ENCODE peak calls at places on chromosome 20, in eight cellular contexts. D is spleen, K is stomach, J is SK-N-SH, E is HL-60, U is GM12878, O is sigmoid colon, S is GM12892. V is an unnamed sample.

GRCh38 chr20:10863337-10864060 is 189.7 kb upstream of the JAG1 start:
- DNase-seq in J (no peak), O (no peak), D (no peak), E (no peak), K (no peak), S (no peak), U (no peak), V (no peak)

GRCh38 chr20:16518068-16518783 is 55.0 kb downstream of the KIF16B start:
- DNase-seq in U (no peak), D (no peak), O (no peak), J (peak), K (peak), S (peak), E (peak), V (peak)

GRCh38 chr20:33387177-33387576 is 14.1 kb downstream of the CDK5RAP1 start:
- DNase-seq in D (no peak), O (no peak), J (no peak), U (no peak), S (no peak), E (no peak), K (no peak), V (no peak)

GRCh38 chr20:53322651-53323050 is 271.0 kb downstream of the ZNF217 start:
- DNase-seq in D (no peak), J (no peak), K (no peak), O (no peak), S (no peak), U (no peak), E (no peak), V (no peak)

GRCh38 chr20:15144911-15145310 is 807.5 kb upstream of the FLRT3 start:
- DNase-seq in O (no peak), K (peak), U (no peak), D (no peak), J (peak), S (no peak), E (no peak), V (no peak)

GRCh38 chr20:623041-623440 is 12.9 kb upstream of the TCF15 start:
- DNase-seq in O (no peak), S (no peak), U (no peak), E (no peak), D (no peak), K (no peak), J (no peak), V (no peak)

GRCh38 chr20:53149652-53150205 is 177.6 kb downstream of the TSHZ2 start:
- DNase-seq in S (no peak), U (no peak), D (no peak), E (no peak), K (no peak), O (no peak), J (no peak), V (no peak)

GRCh38 chr20:19757973-19758887 is at the start of gene RIN2:
- DNase-seq in S (peak), K (peak), D (peak), E (no peak), J (peak), O (peak), U (no peak), V (peak)

GRCh38 chr20:3515379-3516175 is 44.8 kb downstream of the ATRN start:
- DNase-seq in J (no peak), S (no peak), D (no peak), K (no peak), E (no peak), U (no peak), O (no peak), V (no peak)

GRCh38 chr20:61218886-61219480 is 33.1 kb upstream of the CDH4 start:
- DNase-seq in U (no peak), S (no peak), O (no peak), K (no peak), E (no peak), J (no peak), D (no peak), V (no peak)

GRCh38 chr20:32457476-32457986 is 99.4 kb downstream of the ASXL1 start:
- DNase-seq in J (peak), U (no peak), D (no peak), S (peak), O (peak), K (peak), E (no peak), V (no peak)

GRCh38 chr20:64035933-64036345 is at the start of gene C20orf204:
- DNase-seq in S (no peak), U (no peak), E (no peak), J (no peak), K (no peak), O (no peak), D (no peak), V (no peak)

GRCh38 chr20:50281831-50282591 is 91.4 kb downstream of the CEBPB start:
- DNase-seq in U (no peak), D (no peak), K (no peak), O (no peak), J (no peak), S (no peak), E (peak), V (no peak)

GRCh38 chr20:4694076-4694475 is 27.6 kb upstream of the PRND start:
- DNase-seq in J (no peak), O (no peak), D (no peak), K (no peak), U (no peak), E (no peak), S (no peak), V (no peak)

GRCh38 chr20:61306935-61307475 is 54.9 kb downstream of the CDH4 start:
- DNase-seq in O (no peak), J (no peak), E (no peak), S (no peak), D (no peak), K (no peak), U (no peak), V (no peak)

GRCh38 chr20:58956078-58956477 is 25.0 kb upstream of the NELFCD start:
- DNase-seq in S (no peak), O (no peak), D (no peak), E (peak), U (no peak), K (no peak), J (no peak), V (no peak)

GRCh38 chr20:31738729-31739549 is at the start of gene TPX2:
- DNase-seq in J (peak), U (peak), D (peak), K (peak), S (peak), O (peak), E (peak), V (peak)

GRCh38 chr20:31565699-31566331 is 39.3 kb upstream of the ID1 start:
- DNase-seq in U (no peak), K (no peak), S (no peak), D (no peak), J (no peak), E (no peak), O (no peak), V (peak)

GRCh38 chr20:50152394-50153152 is 950 bp downstream of the PEDS1 start:
- DNase-seq in E (peak), S (no peak), U (no peak), J (no peak), O (no peak), K (no peak), D (no peak), V (peak)

GRCh38 chr20:32112862-32113261 is 3.3 kb downstream of the TM9SF4 start:
- DNase-seq in S (no peak), E (peak), J (no peak), U (no peak), O (no peak), K (peak), D (peak), V (peak)

GRCh38 chr20:19880256-19881079 is 122.4 kb downstream of the RIN2 start:
- DNase-seq in O (no peak), S (no peak), K (no peak), E (no peak), D (no peak), J (no peak), U (no peak), V (no peak)

GRCh38 chr20:57326667-57327455 is 2.7 kb upstream of the SPO11 start:
- DNase-seq in K (no peak), J (no peak), S (no peak), U (no peak), D (no peak), E (no peak), O (no peak), V (peak)

GRCh38 chr20:32649697-32650471 is 23.9 kb downstream of the C20orf203 start:
- DNase-seq in S (no peak), D (no peak), U (no peak), E (no peak), O (no peak), K (no peak), J (no peak), V (no peak)

GRCh38 chr20:56689852-56690485 is 60.9 kb downstream of the TFAP2C start:
- DNase-seq in J (no peak), D (no peak), U (no peak), E (no peak), K (no peak), S (no peak), O (no peak), V (no peak)

GRCh38 chr20:53055668-53056067 is 83.5 kb downstream of the TSHZ2 start:
- DNase-seq in U (no peak), S (no peak), K (no peak), J (no peak), E (no peak), D (no peak), O (no peak), V (no peak)

GRCh38 chr20:45392733-45393132 is 14.6 kb upstream of the TP53TG5 start:
- DNase-seq in E (no peak), K (no peak), J (no peak), U (no peak), O (no peak), D (no peak), S (no peak), V (no peak)

GRCh38 chr20:11502051-11502450 is 415.6 kb upstream of the BTBD3 start:
- DNase-seq in D (no peak), E (peak), S (no peak), U (no peak), J (no peak), K (no peak), O (no peak), V (no peak)

GRCh38 chr20:22711981-22712755 is 127.8 kb upstream of the FOXA2 start:
- DNase-seq in S (no peak), U (no peak), E (no peak), J (no peak), D (no peak), K (no peak), O (no peak), V (no peak)

GRCh38 chr20:11976966-11977365 is 59.3 kb downstream of the BTBD3 start:
- DNase-seq in O (no peak), K (no peak), S (no peak), U (no peak), E (no peak), D (no peak), J (no peak), V (no peak)

DNA sequence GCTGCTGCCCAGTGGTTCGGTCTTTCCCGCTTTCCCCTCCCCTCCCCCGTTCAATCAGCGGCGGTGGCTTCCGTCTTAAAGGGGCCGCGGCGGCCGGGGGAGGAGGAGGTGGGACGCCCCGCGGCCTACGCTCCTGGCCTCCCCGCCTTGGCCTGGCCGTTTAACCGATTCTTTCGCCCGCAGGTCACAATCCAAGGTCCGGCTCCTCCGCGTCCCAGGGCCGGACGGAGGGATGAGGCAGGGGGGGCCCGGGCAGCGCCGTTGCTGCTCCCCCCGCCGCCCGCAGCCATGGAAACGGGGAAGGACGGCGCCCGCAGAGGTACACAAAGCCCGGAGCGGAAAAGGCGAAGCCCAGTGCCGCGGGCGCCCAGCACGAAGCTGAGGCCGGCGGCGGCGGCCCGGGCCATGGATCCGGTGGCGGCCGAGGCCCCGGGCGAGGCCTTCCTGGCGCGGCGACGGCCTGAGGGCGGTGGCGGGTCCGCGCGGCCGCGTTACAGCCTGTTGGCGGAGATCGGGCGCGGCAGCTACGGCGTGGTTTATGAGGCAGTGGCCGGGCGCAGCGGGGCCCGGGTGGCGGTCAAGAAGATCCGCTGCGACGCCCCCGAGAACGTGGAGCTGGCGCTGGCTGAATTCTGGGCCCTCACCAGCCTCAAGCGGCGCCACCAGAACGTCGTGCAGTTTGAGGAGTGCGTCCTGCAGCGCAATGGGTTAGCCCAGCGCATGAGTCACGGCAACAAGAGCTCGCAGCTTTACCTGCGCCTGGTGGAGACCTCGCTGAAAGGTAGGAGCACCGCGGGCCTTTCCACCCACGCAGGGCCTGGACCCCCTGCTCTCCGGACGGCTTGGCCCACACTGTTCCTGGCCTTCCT is 1.2 kb downstream of the STK35 start:
- DNase-seq in O (peak), U (no peak), S (peak), E (peak), K (peak), D (peak), J (peak), V (peak)
- TF ChIP-seq POLR2AphosphoS5 in O (peak), U (peak), S (peak), E (no peak), K (peak), D (peak), J (peak), V (peak)

DNA sequence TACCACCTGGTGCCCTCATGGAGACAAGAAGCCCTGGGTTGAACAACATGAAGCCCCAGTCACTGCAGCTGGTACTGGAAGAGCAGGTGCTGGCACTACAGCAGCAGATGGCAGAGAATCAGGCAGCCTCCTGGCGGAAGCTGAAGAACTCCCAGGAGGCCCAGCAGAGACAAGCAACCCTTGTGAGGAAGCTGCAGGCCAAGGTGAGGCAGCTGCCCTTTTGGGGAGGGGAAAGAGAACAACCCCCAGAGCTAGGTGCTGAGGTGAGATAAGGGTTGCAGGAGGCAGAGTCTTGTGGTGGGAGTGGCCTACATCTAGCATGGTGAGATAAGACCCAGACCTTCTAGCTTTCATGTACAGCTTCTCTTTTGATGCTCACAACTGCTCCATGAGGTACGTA is 7.0 kb downstream of the CEP250 start:
- DNase-seq in E (no peak), S (no peak), O (no peak), U (no peak), D (no peak), K (no peak), J (no peak), V (no peak)
- TF ChIP-seq POLR2AphosphoS5 in E (no peak), S (no peak), O (no peak), U (no peak), D (peak), K (no peak), J (no peak), V (no peak)

DNA sequence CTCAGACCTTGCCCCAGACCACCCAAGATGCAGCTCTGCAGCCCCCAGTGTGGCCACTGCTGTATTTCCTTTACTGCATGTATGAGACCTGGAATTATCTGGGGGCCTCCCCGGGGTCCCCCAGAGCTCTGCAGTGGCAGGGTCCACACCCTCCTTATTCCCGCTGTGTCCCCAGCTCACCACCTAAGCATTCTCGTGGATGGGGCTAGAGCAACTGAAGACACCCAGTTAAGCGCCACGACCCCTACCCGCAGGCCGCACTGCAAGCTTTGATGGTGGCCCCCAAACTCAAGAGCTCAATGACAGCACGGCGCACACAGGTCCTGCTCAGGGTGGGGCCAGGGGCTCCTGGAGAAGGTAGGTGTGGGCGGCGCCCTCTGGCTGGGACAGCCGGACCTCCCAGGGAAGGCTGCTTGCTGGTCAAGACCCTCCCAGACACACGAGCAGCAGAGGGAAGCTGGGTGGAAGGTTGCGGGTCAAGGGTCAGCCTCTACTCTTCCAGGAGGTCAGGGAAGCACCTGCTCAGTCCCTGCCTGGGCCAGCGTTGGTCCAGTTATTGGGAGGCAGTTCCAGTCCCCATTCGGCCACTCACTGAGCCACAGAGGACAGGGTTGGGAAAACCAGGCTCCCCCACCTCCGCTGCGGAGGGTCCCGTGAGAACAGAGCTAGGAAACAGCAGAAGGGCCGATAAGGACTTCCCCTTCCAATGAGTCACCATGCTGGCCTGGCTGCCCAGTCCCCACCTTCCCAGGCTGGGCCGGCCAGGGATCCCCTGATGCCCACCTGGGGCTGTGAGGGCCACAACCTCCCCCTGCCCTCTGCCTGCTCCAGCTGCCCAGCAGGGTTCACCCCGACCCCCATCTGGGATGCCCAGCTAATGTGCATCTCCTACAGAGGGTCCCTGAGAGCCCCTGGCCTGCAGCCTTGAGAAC is 2.9 kb downstream of the LAMA5 start:
- DNase-seq in K (no peak), S (no peak), E (no peak), J (no peak), D (no peak), O (peak), U (no peak), V (peak)
- TF ChIP-seq POLR2AphosphoS5 in K (no peak), S (no peak), E (no peak), J (no peak), D (no peak), O (no peak), U (no peak), V (no peak)

GRCh38 chr20:51359401-51359800 is 183.1 kb downstream of the NFATC2 start:
- DNase-seq in K (no peak), E (no peak), O (no peak), D (no peak), S (no peak), U (no peak), J (no peak), V (no peak)

GRCh38 chr20:51361258-51361657 is 181.3 kb downstream of the NFATC2 start:
- DNase-seq in E (no peak), O (no peak), J (no peak), U (no peak), S (no peak), D (no peak), K (no peak), V (no peak)

GRCh38 chr20:51360451-51361230 is 181.9 kb downstream of the NFATC2 start:
- DNase-seq in U (no peak), K (no peak), S (no peak), D (peak), E (no peak), O (peak), J (no peak), V (no peak)

GRCh38 chr20:51358032-51358724 is 184.3 kb downstream of the NFATC2 start:
- DNase-seq in J (no peak), K (no peak), E (no peak), O (no peak), S (no peak), D (no peak), U (no peak), V (no peak)

GRCh38 chr20:51359947-51360346 is 182.6 kb downstream of the NFATC2 start:
- DNase-seq in E (no peak), K (no peak), S (no peak), D (no peak), O (no peak), J (no peak), U (no peak), V (no peak)
- TF ChIP-seq POLR2AphosphoS5 in E (no peak), K (no peak), S (no peak), D (no peak), O (no peak), J (no peak), U (no peak), V (no peak)

GRCh38 chr20:34907616-34908469 is 31.4 kb downstream of the ACSS2 start:
- DNase-seq in K (peak), U (no peak), D (no peak), J (peak), S (no peak), E (peak), O (no peak), V (peak)
- TF ChIP-seq POLR2AphosphoS5 in K (peak), U (no peak), D (no peak), J (no peak), S (no peak), E (no peak), O (no peak), V (no peak)

GRCh38 chr20:17834804-17835203 is 133.8 kb downstream of the SNX5 start:
- DNase-seq in K (no peak), J (no peak), O (no peak), D (no peak), E (no peak), U (no peak), S (no peak), V (no peak)

GRCh38 chr20:17837179-17837578 is 131.4 kb downstream of the SNX5 start:
- DNase-seq in U (no peak), O (no peak), K (no peak), E (no peak), D (no peak), S (no peak), J (no peak), V (no peak)

GRCh38 chr20:17833036-17833674 is 133.4 kb downstream of the BANF2 start:
- DNase-seq in S (no peak), O (peak), D (no peak), U (no peak), E (no peak), K (no peak), J (no peak), V (no peak)

GRCh38 chr20:17835941-17836861 is 132.4 kb downstream of the SNX5 start:
- DNase-seq in O (peak), D (no peak), J (no peak), S (no peak), E (no peak), U (no peak), K (no peak), V (peak)

GRCh38 chr20:17835240-17835940 is 133.2 kb downstream of the SNX5 start:
- DNase-seq in U (no peak), D (no peak), O (peak), K (no peak), J (no peak), E (no peak), S (no peak), V (peak)
- TF ChIP-seq POLR2AphosphoS5 in U (no peak), D (no peak), O (no peak), K (peak), J (no peak), E (no peak), S (no peak), V (no peak)

GRCh38 chr20:62972270-62973032 is 19.9 kb downstream of the SLC17A9 start:
- DNase-seq in U (peak), K (peak), O (peak), J (peak), E (peak), D (peak), S (peak), V (peak)
- TF ChIP-seq POLR2AphosphoS5 in U (no peak), K (peak), O (no peak), J (no peak), E (no peak), D (peak), S (no peak), V (no peak)

DNA sequence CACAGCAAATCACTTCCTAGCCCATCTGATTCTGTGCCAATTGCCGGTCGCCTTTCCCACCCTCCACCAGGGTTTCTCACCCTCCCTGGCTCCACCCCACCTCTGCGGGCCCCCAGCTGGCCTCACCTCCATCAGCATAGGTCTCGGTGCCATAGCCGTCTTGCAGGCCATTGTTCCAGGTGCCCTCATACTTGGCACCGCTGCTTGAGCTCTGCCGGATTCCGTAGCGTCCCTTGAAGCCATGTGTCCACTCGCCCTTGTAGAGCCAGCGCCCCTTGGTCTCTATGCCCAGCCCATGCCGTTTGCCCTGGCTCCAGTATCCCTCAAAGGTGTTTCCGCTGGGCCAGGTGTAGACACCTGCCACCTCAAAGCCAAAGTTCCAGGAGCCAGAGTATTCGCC is 787 bp downstream of the JPH2 start:
- DNase-seq in S (no peak), E (no peak), O (no peak), D (no peak), K (no peak), U (no peak), J (no peak), V (no peak)
- TF ChIP-seq POLR2AphosphoS5 in S (no peak), E (no peak), O (peak), D (no peak), K (no peak), U (no peak), J (no peak), V (no peak)